ENCODE peak calls at places on chromosomes 1 and 21, in seven cellular contexts. Y, L, E, W, V, T and R are unnamed samples.

GRCh38 chr1:180884588-180885300 is 28.0 kb upstream of the KIAA1614 start:
- DNase-seq in Y (no peak), L (no peak), E (no peak), W (no peak), V (no peak), T (no peak), R (no peak)

GRCh38 chr1:91791103-91791502 is 94.8 kb downstream of the TGFBR3 start:
- DNase-seq in Y (peak; percentile 52), L (peak; percentile 54), E (no peak), W (no peak), V (no peak), T (no peak), R (no peak)

GRCh38 chr1:57007472-57007871 is 41.7 kb upstream of the C8B start:
- DNase-seq in Y (no peak), L (no peak), E (no peak), W (no peak), V (no peak), T (no peak), R (no peak)

GRCh38 chr1:235023197-235024044 is 105.2 kb downstream of the TOMM20 start:
- DNase-seq in Y (peak; percentile 15), L (no peak), E (no peak), W (no peak), V (no peak), T (no peak), R (no peak)

GRCh38 chr1:159012495-159012894 is 2.8 kb downstream of the IFI16 start:
- DNase-seq in Y (no peak), L (no peak), E (no peak), W (no peak), V (peak; percentile 45), T (no peak), R (no peak)

GRCh38 chr1:241990040-241990439 is 8.9 kb downstream of the MAP1LC3C start:
- DNase-seq in Y (peak; percentile 47), L (no peak), E (no peak), W (peak; percentile 77), V (peak; percentile 91), T (no peak), R (no peak)

GRCh38 chr21:42048870-42049577 is 22.1 kb upstream of the UMODL1 start:
- DNase-seq in Y (no peak), L (no peak), E (no peak), W (no peak), V (no peak), T (no peak), R (no peak)

GRCh38 chr1:227913446-227913968 is 34.2 kb downstream of the WNT9A start:
- DNase-seq in Y (peak; percentile 14), L (no peak), E (no peak), W (no peak), V (no peak), T (no peak), R (no peak)

GRCh38 chr1:155062151-155062686 is 1.3 kb upstream of the EFNA4 start:
- DNase-seq in Y (peak; percentile 88), L (peak; percentile 55), E (no peak), W (no peak), V (no peak), T (no peak), R (no peak)

GRCh38 chr1:32241011-32241763 is 5.8 kb upstream of the FAM167B start:
- DNase-seq in Y (peak; percentile 75), L (peak; percentile 61), E (no peak), W (peak; percentile 65), V (peak; percentile 44), T (no peak), R (no peak)

GRCh38 chr1:234438579-234438978 is 40.4 kb downstream of the TARBP1 start:
- DNase-seq in Y (no peak), L (no peak), E (no peak), W (no peak), V (no peak), T (no peak), R (no peak)

GRCh38 chr1:212234431-212235298 is 50.5 kb upstream of the PPP2R5A start:
- DNase-seq in Y (no peak), L (no peak), E (no peak), W (peak; percentile 29), V (peak; percentile 95), T (no peak), R (peak; percentile 85)

DNA sequence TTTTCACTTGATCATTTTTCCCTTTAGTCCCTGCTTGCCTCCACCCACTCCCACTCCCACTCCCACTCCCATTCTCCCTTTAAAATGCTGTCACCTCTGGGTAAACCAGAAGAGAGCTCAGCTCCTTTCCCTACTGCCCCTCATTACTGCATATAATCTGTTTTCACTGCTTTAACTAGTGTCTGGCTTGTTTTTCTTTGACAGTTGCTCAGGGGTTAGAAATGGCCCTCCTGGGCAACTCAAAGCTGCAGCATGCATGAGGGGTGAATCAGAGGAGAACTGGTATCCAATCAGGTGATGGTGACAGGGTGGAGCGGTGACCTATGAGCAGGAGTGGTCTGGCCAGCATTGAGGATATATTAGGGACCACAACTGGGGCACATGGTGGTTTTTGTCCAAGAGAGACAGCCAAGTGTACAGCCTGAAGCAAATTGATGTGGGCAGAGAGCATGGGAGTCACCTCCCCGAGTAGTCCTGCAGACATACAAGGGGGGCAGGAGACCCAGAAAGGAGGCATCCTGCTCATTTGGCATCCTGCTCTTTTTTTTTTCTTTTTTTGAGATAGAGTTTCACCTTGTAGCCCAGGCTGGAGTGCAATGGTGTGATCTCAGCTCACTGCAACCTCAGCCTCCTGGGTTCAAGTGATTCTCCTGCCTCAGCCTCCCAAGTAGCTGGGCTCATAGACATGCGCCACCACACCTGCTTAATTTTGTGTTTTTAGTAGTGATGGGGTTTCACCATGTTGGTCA is 42.7 kb upstream of the SRSF10 start:
- DNase-seq in Y (no peak), L (no peak), E (no peak), W (no peak), V (peak; percentile 69), T (no peak), R (peak; percentile 20)
- H3K27ac ChIP-seq in Y (no peak overlapping the region), L (no peak overlapping the region), E (no peak overlapping the region), W (peak overlapping the region; percentile 94), V (peak overlapping the region; percentile 86), T (no peak overlapping the region), R (peak overlapping the region; percentile 26)

GRCh38 chr1:220879509-220880366 is 495 bp downstream of the HLX start:
- DNase-seq in Y (peak; percentile 73), L (no peak), E (no peak), W (peak; percentile 64), V (peak; percentile 50), T (no peak), R (no peak)

GRCh38 chr1:220880726-220881506 is 1.7 kb downstream of the HLX start:
- DNase-seq in Y (peak; percentile 58), L (no peak), E (no peak), W (peak; percentile 70), V (peak; percentile 62), T (no peak), R (no peak)

GRCh38 chr1:220884109-220884980 is 5.1 kb downstream of the HLX start:
- DNase-seq in Y (peak; percentile 79), L (no peak), E (no peak), W (no peak), V (no peak), T (no peak), R (no peak)

GRCh38 chr1:220880367-220880680 is 1.1 kb downstream of the HLX start:
- DNase-seq in Y (no peak), L (no peak), E (no peak), W (no peak), V (no peak), T (no peak), R (no peak)

DNA sequence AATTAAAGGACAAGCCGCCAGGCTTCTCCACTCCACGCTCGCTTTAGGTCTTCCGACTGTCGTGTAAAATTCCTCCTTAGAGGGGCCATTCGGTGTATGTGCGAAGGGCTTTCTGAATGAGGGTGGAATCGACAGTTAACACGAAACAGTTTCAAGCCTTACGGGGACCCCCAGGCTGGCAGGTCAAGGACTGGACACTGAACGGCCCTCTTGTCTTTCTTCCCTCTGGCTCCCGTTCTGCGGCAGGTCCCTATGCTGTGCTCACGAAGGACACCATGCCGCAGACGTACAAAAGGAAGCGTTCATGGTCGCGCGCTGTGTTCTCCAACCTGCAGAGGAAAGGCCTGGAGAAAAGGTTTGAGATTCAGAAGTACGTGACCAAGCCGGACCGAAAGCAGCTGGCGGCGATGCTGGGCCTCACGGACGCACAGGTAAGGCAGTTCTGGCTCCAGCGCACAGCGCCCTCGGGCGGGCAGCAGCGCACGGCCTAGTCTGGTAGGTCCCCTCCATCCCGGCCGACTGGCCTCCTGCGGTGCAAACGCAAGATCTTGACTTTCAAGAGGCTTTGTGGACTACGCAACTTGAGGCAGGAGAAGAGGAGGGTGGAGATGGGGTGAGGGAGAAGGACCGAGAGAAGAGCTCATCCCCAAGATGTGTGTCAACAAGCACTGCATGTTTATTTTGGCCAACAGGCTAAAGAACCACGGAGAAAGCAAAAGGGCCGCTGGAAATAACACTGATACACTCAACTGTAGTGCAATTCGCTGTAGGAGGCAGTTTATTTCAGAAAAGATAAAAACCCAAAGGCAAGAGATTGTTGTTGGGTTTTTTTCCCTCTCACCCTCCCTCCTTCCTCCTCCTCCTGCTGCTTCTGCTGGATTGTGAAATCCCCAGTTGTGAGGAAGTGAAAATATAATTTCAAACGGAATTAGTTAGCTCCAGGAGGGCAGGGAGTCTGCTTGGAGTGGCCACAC is 3.0 kb downstream of the HLX start:
- DNase-seq in Y (peak; percentile 92), L (no peak), E (no peak), W (no peak), V (peak; percentile 84), T (no peak), R (no peak)
- H3K27ac ChIP-seq in Y (no peak overlapping the region), L (no peak overlapping the region), E (no peak overlapping the region), W (peak overlapping the region; percentile 99), V (no peak overlapping the region), T (no peak overlapping the region), R (no peak overlapping the region)

GRCh38 chr1:41765109-41765655 is 153.5 kb downstream of the HIVEP3 start:
- DNase-seq in Y (no peak), L (no peak), E (no peak), W (no peak), V (peak; percentile 27), T (no peak), R (no peak)

GRCh38 chr1:41762251-41762650 is 156.5 kb downstream of the HIVEP3 start:
- DNase-seq in Y (no peak), L (no peak), E (no peak), W (no peak), V (no peak), T (no peak), R (no peak)

GRCh38 chr1:41762777-41763176 is 155.9 kb downstream of the HIVEP3 start:
- DNase-seq in Y (no peak), L (no peak), E (no peak), W (no peak), V (no peak), T (no peak), R (no peak)

GRCh38 chr1:41766546-41766945 is 152.2 kb downstream of the HIVEP3 start:
- DNase-seq in Y (no peak), L (no peak), E (no peak), W (no peak), V (no peak), T (no peak), R (no peak)

GRCh38 chr1:41764608-41765007 is 154.1 kb downstream of the HIVEP3 start:
- DNase-seq in Y (no peak), L (no peak), E (no peak), W (no peak), V (no peak), T (no peak), R (no peak)
- H3K27ac ChIP-seq in Y (no peak overlapping the region), L (no peak overlapping the region), E (no peak overlapping the region), W (peak overlapping the region; percentile 62), V (no peak overlapping the region), T (no peak overlapping the region), R (no peak overlapping the region)

DNA sequence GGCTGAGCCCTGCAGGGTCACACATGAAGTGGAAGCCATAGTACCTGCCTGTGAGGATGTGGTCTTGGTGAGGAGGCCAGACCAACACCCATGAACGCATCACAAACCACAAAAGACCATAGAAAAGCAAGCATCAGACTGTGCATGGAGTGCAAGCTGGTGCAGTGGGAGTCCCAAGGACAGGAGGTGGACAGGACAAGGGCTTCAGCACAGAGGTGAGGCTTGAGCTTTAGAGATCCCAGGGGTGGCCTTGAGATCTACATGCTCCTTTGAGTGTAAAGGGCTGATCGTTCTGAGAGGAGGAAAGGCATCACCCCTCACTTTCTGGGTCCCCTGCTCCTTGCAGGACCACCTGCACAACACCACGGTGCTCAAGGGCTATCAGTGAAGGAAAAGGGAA is 111.9 kb upstream of the F3 start:
- DNase-seq in Y (no peak), L (no peak), E (no peak), W (no peak), V (no peak), T (no peak), R (no peak)
- H3K27ac ChIP-seq in Y (no peak overlapping the region), L (no peak overlapping the region), E (no peak overlapping the region), W (peak overlapping the region; percentile 75), V (peak overlapping the region; percentile 71), T (no peak overlapping the region), R (peak overlapping the region; percentile 96)